ENCODE peak calls at places on chromosomes 11 and 22, in five cellular contexts. One of them, this sample, is unnamed.

GRCh38 chr11:72773291-72773690 is 20.6 kb downstream of the STARD10 start:
- DNase-seq in GM03348: peak; percentile 95
- DNase-seq in ELR: peak; percentile 88
- DNase-seq in GM23248: peak; percentile 96
- DNase-seq in hypothalamus: peak; percentile 37
- DNase-seq in this sample: peak; percentile 76

GRCh38 chr22:23534201-23534850 is 45.8 kb downstream of the IGLL1 start:
- DNase-seq in GM03348: no peak
- DNase-seq in ELR: no peak
- DNase-seq in GM23248: no peak
- DNase-seq in hypothalamus: no peak
- DNase-seq in this sample: no peak

GRCh38 chr11:1982908-1983600 is 14.6 kb downstream of the H19 start:
- DNase-seq in GM03348: no peak
- DNase-seq in ELR: no peak
- DNase-seq in GM23248: no peak
- DNase-seq in hypothalamus: no peak
- DNase-seq in this sample: no peak

GRCh38 chr22:19874307-19875060 is 19.8 kb upstream of the GNB1L start:
- DNase-seq in GM03348: no peak
- DNase-seq in ELR: no peak
- DNase-seq in GM23248: peak; percentile 33
- DNase-seq in hypothalamus: no peak
- DNase-seq in this sample: no peak

GRCh38 chr11:46701078-46701654 is 335 bp downstream of the ZNF408 start:
- DNase-seq in GM03348: no peak
- DNase-seq in ELR: peak; percentile 23
- DNase-seq in GM23248: peak; percentile 38
- DNase-seq in hypothalamus: no peak
- DNase-seq in this sample: no peak

GRCh38 chr11:76329084-76329648 is 51.8 kb downstream of the THAP12 start:
- DNase-seq in GM03348: no peak
- DNase-seq in ELR: peak; percentile 27
- DNase-seq in GM23248: no peak
- DNase-seq in hypothalamus: no peak
- DNase-seq in this sample: peak; percentile 50

GRCh38 chr11:33128739-33129138 is 32.5 kb downstream of the CSTF3 start:
- DNase-seq in GM03348: no peak
- DNase-seq in ELR: no peak
- DNase-seq in GM23248: no peak
- DNase-seq in hypothalamus: no peak
- DNase-seq in this sample: no peak

GRCh38 chr11:120142072-120142423 is 4.1 kb upstream of the TRIM29 start:
- DNase-seq in GM03348: peak; percentile 1
- DNase-seq in ELR: no peak
- DNase-seq in GM23248: no peak
- DNase-seq in hypothalamus: no peak
- DNase-seq in this sample: no peak

GRCh38 chr11:48210052-48210451 is 6.6 kb upstream of the OR4B1 start:
- DNase-seq in GM03348: peak; percentile 16
- DNase-seq in ELR: peak; percentile 50
- DNase-seq in GM23248: peak; percentile 40
- DNase-seq in hypothalamus: no peak
- DNase-seq in this sample: peak; percentile 10

GRCh38 chr11:131217313-131218297 is 152.8 kb upstream of the NTM start:
- DNase-seq in GM03348: peak; percentile 37
- DNase-seq in ELR: peak; percentile 40
- DNase-seq in GM23248: peak; percentile 54
- DNase-seq in hypothalamus: no peak
- DNase-seq in this sample: peak; percentile 11

GRCh38 chr22:47204002-47204979 is 441.8 kb downstream of the TBC1D22A start:
- DNase-seq in GM03348: peak; percentile 16
- DNase-seq in ELR: no peak
- DNase-seq in GM23248: no peak
- DNase-seq in hypothalamus: no peak
- DNase-seq in this sample: no peak

GRCh38 chr22:23147632-23148387 is 2.5 kb downstream of the RAB36 start:
- DNase-seq in GM03348: no peak
- DNase-seq in ELR: no peak
- DNase-seq in GM23248: peak; percentile 29
- DNase-seq in hypothalamus: no peak
- DNase-seq in this sample: no peak

GRCh38 chr22:25748704-25749103 is 6.7 kb downstream of the MYO18B start:
- DNase-seq in GM03348: no peak
- DNase-seq in ELR: no peak
- DNase-seq in GM23248: no peak
- DNase-seq in hypothalamus: no peak
- DNase-seq in this sample: no peak

GRCh38 chr22:29435236-29435635 is 3.1 kb upstream of the RFPL1 start:
- DNase-seq in GM03348: no peak
- DNase-seq in ELR: no peak
- DNase-seq in GM23248: no peak
- DNase-seq in hypothalamus: no peak
- DNase-seq in this sample: no peak

GRCh38 chr22:28417426-28417825 is 262.2 kb downstream of the TTC28 start:
- DNase-seq in GM03348: no peak
- DNase-seq in ELR: no peak
- DNase-seq in GM23248: no peak
- DNase-seq in hypothalamus: no peak
- DNase-seq in this sample: no peak

GRCh38 chr11:92504004-92504403 is 279.4 kb downstream of the FAT3 start:
- DNase-seq in GM03348: no peak
- DNase-seq in ELR: no peak
- DNase-seq in GM23248: no peak
- DNase-seq in hypothalamus: no peak
- DNase-seq in this sample: no peak

GRCh38 chr11:119880143-119880542 is 151.1 kb upstream of the NECTIN1 start:
- DNase-seq in GM03348: no peak
- DNase-seq in ELR: no peak
- DNase-seq in GM23248: no peak
- DNase-seq in hypothalamus: no peak
- DNase-seq in this sample: no peak

GRCh38 chr11:112797653-112798293 is 163.4 kb upstream of the NCAM1 start:
- DNase-seq in GM03348: peak; percentile 43
- DNase-seq in ELR: peak; percentile 10
- DNase-seq in GM23248: peak; percentile 63
- DNase-seq in hypothalamus: no peak
- DNase-seq in this sample: peak; percentile 54

GRCh38 chr11:7278314-7278917 is 26.7 kb downstream of the SYT9 start:
- DNase-seq in GM03348: peak; percentile 56
- DNase-seq in ELR: peak; percentile 56
- DNase-seq in GM23248: peak; percentile 56
- DNase-seq in hypothalamus: no peak
- DNase-seq in this sample: peak; percentile 50

GRCh38 chr22:49656291-49656851 is 171.3 kb downstream of the BRD1 start:
- DNase-seq in GM03348: no peak
- DNase-seq in ELR: no peak
- DNase-seq in GM23248: no peak
- DNase-seq in hypothalamus: no peak
- DNase-seq in this sample: no peak

GRCh38 chr22:26949193-26949592 is 291.8 kb downstream of the MIAT start:
- DNase-seq in GM03348: peak; percentile 41
- DNase-seq in ELR: peak; percentile 1
- DNase-seq in GM23248: peak; percentile 45
- DNase-seq in hypothalamus: no peak
- DNase-seq in this sample: peak; percentile 38

GRCh38 chr11:57392421-57393105 is 2.1 kb upstream of the PRG2 start:
- DNase-seq in GM03348: no peak
- DNase-seq in ELR: no peak
- DNase-seq in GM23248: no peak
- DNase-seq in hypothalamus: no peak
- DNase-seq in this sample: no peak

GRCh38 chr22:46054091-46054877 is 77.3 kb upstream of the WNT7B start:
- DNase-seq in GM03348: peak; percentile 89
- DNase-seq in ELR: peak; percentile 79
- DNase-seq in GM23248: peak; percentile 89
- DNase-seq in hypothalamus: no peak
- DNase-seq in this sample: peak; percentile 82

GRCh38 chr22:47618180-47618579 is 855.7 kb downstream of the TBC1D22A start:
- DNase-seq in GM03348: no peak
- DNase-seq in ELR: no peak
- DNase-seq in GM23248: no peak
- DNase-seq in hypothalamus: no peak
- DNase-seq in this sample: no peak

This sample was measured in kidney tubule cell.